ENCODE peak calls at places on chromosome 14, in ten cellular contexts. K is mesothelial cell of epicardium; F is activated CD8-positive, alpha-beta T cell treated with anti-CD3 and anti-CD28 coated beads for 36 hours; Z is colonic mucosa; T is thoracic aorta; L is B cell; I is K562; X is lung; R is Calu3; H is WTC11. Y is an unnamed sample.

GRCh38 chr14:75141967-75142366 is 15.1 kb upstream of the NEK9 start:
- DNase-seq in Z (no peak), K (no peak), L (peak), F (peak), R (peak), I (no peak), X (no peak), T (no peak), H (no peak), Y (peak)

GRCh38 chr14:94051115-94051514 is 25.0 kb downstream of the OTUB2 start:
- DNase-seq in Z (peak), I (no peak), R (peak), H (peak), F (no peak), X (peak), T (no peak), K (no peak), L (no peak), Y (no peak)

GRCh38 chr14:78788467-78789360 is 618.5 kb downstream of the NRXN3 start:
- DNase-seq in F (no peak), L (no peak), K (no peak), I (no peak), Z (no peak), X (no peak), H (no peak), R (no peak), T (no peak), Y (peak)

GRCh38 chr14:59254911-59255545 is 66.6 kb downstream of the DAAM1 start:
- DNase-seq in T (no peak), L (no peak), K (no peak), X (no peak), I (no peak), H (no peak), Z (peak), R (no peak), F (no peak), Y (peak)

GRCh38 chr14:105215602-105216001 is 32.7 kb upstream of the BTBD6 start:
- DNase-seq in K (no peak), R (no peak), F (no peak), L (no peak), X (no peak), Z (no peak), I (no peak), H (no peak), T (no peak), Y (no peak)

GRCh38 chr14:106062502-106063272 is 536.3 kb downstream of the TMEM121 start:
- DNase-seq in L (no peak), H (no peak), F (no peak), I (no peak), X (no peak), Z (no peak), K (no peak), T (no peak), R (no peak), Y (no peak)

GRCh38 chr14:91341331-91342242 is 76.0 kb downstream of the CCDC88C start:
- DNase-seq in I (no peak), R (no peak), L (no peak), F (no peak), X (no peak), H (no peak), Z (no peak), T (no peak), K (no peak), Y (no peak)

GRCh38 chr14:97283450-97284230 is 486.5 kb downstream of the VRK1 start:
- DNase-seq in H (no peak), Z (no peak), I (no peak), K (no peak), L (no peak), X (no peak), T (no peak), R (no peak), F (no peak), Y (no peak)

GRCh38 chr14:30389901-30390394 is 169.0 kb upstream of the G2E3 start:
- DNase-seq in Z (no peak), K (no peak), T (no peak), I (no peak), X (no peak), L (no peak), F (no peak), R (no peak), H (no peak), Y (no peak)

GRCh38 chr14:38971258-38971921 is 131.6 kb downstream of the SEC23A start:
- DNase-seq in L (no peak), K (no peak), R (no peak), X (no peak), Z (no peak), I (no peak), T (no peak), H (no peak), F (no peak), Y (no peak)

GRCh38 chr14:49598182-49598478 is 610 bp upstream of the LRR1 start:
- DNase-seq in I (no peak), F (no peak), X (no peak), Z (peak), R (no peak), T (no peak), H (no peak), K (no peak), L (no peak), Y (no peak)

GRCh38 chr14:100065161-100065871 is at the start of gene EVL:
- DNase-seq in X (no peak), H (no peak), Z (no peak), K (no peak), T (no peak), I (no peak), F (peak), R (no peak), L (peak), Y (peak)

GRCh38 chr14:52876806-52877205 is 74.0 kb downstream of the FERMT2 start:
- DNase-seq in F (no peak), X (no peak), H (no peak), K (no peak), T (no peak), I (no peak), Z (no peak), R (no peak), L (no peak), Y (no peak)

GRCh38 chr14:63654346-63654745 is 12.7 kb upstream of the WDR89 start:
- DNase-seq in F (no peak), T (no peak), Z (no peak), K (no peak), R (no peak), H (no peak), L (no peak), X (no peak), I (no peak), Y (no peak)

GRCh38 chr14:95675486-95675885 is 10.7 kb upstream of the TCL1B start:
- DNase-seq in Z (no peak), X (no peak), F (no peak), H (no peak), T (no peak), R (no peak), K (no peak), L (no peak), I (no peak), Y (no peak)

GRCh38 chr14:80465541-80466220 is 254.4 kb upstream of the DIO2 start:
- DNase-seq in X (no peak), T (no peak), I (no peak), H (no peak), F (no peak), Z (no peak), L (no peak), K (no peak), R (no peak), Y (no peak)

GRCh38 chr14:72864712-72865365 is 29.1 kb downstream of the DPF3 start:
- DNase-seq in R (no peak), F (no peak), L (no peak), I (no peak), K (no peak), Z (no peak), T (no peak), H (no peak), X (no peak), Y (no peak)

GRCh38 chr14:73660511-73660910 is 15.7 kb downstream of the DNAL1 start:
- DNase-seq in I (no peak), F (no peak), X (no peak), K (no peak), L (no peak), R (no peak), T (no peak), H (no peak), Z (no peak), Y (no peak)

GRCh38 chr14:100575266-100575995 is 11.8 kb downstream of the BEGAIN start:
- DNase-seq in R (no peak), I (no peak), K (no peak), L (no peak), T (no peak), F (no peak), H (no peak), Z (no peak), X (no peak), Y (no peak)

GRCh38 chr14:34461334-34462131 is 507 bp downstream of the SPTSSA start:
- DNase-seq in X (peak), R (peak), T (peak), Z (peak), L (no peak), F (peak), K (no peak), I (peak), H (peak), Y (peak)

DNA sequence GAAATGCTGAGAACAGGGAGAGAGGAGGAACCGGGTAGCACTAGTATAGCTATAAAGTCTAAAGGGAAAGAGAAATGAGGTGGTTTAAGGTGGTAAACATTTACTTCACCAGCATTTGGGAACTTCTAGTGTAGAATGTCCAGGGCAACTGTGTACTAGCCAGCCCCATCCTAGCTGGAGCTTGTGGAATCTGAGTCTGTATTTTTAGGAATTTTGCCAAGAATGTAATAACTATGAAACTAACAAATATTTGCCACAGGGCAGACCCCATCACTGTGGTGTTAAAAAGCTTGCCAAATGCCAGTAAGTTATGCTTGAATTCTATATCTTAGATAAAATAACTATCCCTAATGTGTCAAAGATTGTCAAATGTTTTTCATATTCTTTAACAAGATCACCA is 398.9 kb upstream of the MIS18BP1 start:
- DNase-seq in Z (no peak), T (no peak), K (no peak), F (no peak), L (no peak), I (no peak), R (no peak), X (no peak), H (no peak), Y (no peak)
- TF ChIP-seq CTCF in Z (no peak), T (no peak), K (no peak), F (no peak), L (no peak), I (no peak), R (no peak), X (no peak), H (no peak), Y (no peak)

GRCh38 chr14:70033561-70033960 is 154.3 kb downstream of the SMOC1 start:
- DNase-seq in H (no peak), Z (no peak), K (no peak), X (no peak), L (no peak), R (no peak), T (no peak), I (no peak), F (no peak), Y (no peak)

GRCh38 chr14:70034257-70034656 is 154.5 kb downstream of the SLC8A3 start:
- DNase-seq in H (no peak), K (no peak), R (no peak), Z (no peak), X (no peak), F (no peak), T (no peak), L (no peak), I (no peak), Y (no peak)

GRCh38 chr14:70032447-70032846 is 153.2 kb downstream of the SMOC1 start:
- DNase-seq in T (no peak), R (no peak), K (no peak), X (no peak), H (peak), F (no peak), L (no peak), I (no peak), Z (no peak), Y (no peak)

GRCh38 chr14:70032016-70032415 is 152.8 kb downstream of the SMOC1 start:
- DNase-seq in Z (no peak), X (no peak), L (no peak), R (no peak), H (no peak), T (no peak), K (no peak), I (no peak), F (no peak), Y (no peak)

GRCh38 chr14:70036665-70037064 is 152.1 kb downstream of the SLC8A3 start:
- DNase-seq in T (no peak), F (peak), X (no peak), L (no peak), K (no peak), H (no peak), Z (no peak), R (no peak), I (no peak), Y (no peak)
- TF ChIP-seq CTCF in T (no peak), F (no peak), X (no peak), L (no peak), K (no peak), H (no peak), Z (no peak), R (no peak), I (peak), Y (no peak)

DNA sequence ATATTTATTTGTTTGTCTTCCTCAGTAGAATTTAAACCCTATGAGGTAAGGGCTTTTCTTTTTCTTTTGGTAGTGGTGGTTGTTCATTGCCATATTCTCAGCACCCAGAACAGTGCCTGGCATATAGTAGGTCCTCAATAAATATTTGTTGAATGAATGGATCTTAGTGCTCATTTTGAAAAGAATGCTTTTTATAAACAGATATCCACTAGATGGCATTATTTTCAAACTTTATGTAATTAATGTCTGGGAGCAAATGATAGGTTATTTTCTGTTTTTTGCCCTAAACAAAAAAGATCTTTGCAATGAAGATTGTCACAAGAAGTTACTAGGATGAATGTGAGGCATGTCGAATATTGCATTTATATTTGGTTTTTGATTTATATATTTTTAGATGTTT is 64.1 kb downstream of the RAD51B start:
- DNase-seq in R (no peak), I (no peak), T (no peak), Z (no peak), K (no peak), L (no peak), X (no peak), H (no peak), F (no peak), Y (no peak)
- TF ChIP-seq CTCF in R (no peak), I (no peak), T (no peak), Z (no peak), K (peak), L (peak), X (no peak), H (no peak), F (peak), Y (no peak)

DNA sequence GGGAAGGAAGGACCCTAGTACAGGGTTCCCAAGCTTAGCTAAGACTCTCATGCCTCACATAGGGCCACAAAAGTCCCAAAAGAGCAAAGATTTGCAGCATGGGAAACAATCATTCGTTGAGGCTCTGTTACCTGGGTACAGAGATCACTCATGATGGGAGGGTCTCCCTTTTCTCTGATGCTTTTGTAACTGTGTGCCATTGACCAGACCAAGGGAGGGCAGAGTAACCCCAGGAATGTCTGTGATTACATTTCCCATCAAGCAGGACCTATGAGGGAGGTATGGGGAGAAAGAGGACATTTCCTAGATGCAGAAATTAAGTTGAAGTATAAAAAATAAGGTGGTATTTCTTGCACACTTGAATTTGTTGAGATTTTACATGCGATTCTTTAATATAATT is 16.4 kb upstream of the DLGAP5 start:
- DNase-seq in L (no peak), R (no peak), H (no peak), Z (no peak), F (no peak), X (no peak), T (no peak), I (no peak), K (no peak), Y (no peak)
- TF ChIP-seq CTCF in L (no peak), R (no peak), H (no peak), Z (no peak), F (no peak), X (no peak), T (no peak), I (no peak), K (no peak), Y (no peak)

DNA sequence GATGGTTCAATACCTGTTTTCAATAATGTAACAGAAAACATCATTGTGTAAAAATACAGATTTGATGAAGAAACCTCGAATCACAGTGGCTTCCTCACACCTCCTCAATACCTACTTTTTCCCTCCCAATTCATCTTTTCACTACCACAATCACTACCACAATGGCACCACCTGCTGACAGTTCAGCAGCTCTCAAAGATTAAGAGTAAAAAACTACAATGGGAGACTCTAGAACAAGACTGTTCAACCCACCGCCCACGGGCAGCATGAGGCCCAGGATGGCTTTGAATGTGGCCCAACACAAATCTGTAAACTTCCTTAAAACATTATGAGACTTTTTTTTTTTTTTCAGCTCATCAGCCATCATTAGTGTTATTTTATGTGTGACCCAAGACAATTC is 15.2 kb downstream of the MED6 start:
- DNase-seq in H (no peak), Z (no peak), L (no peak), K (no peak), I (no peak), T (no peak), X (no peak), F (peak), R (no peak), Y (no peak)
- TF ChIP-seq CTCF in H (no peak), Z (no peak), L (no peak), K (no peak), I (no peak), T (no peak), X (no peak), F (no peak), R (no peak), Y (no peak)

GRCh38 chr14:24368562-24369252 is 723 bp downstream of the NFATC4 start:
- DNase-seq in L (peak), K (peak), X (no peak), I (peak), F (peak), H (peak), R (no peak), T (no peak), Z (peak), Y (no peak)
- TF ChIP-seq CTCF in L (no peak), K (no peak), X (no peak), I (peak), F (no peak), H (no peak), R (no peak), T (no peak), Z (no peak), Y (no peak)

GRCh38 chr14:77296155-77296554 is 24.5 kb downstream of the POMT2 start:
- DNase-seq in I (no peak), T (no peak), F (no peak), K (no peak), Z (no peak), X (no peak), H (no peak), R (no peak), L (no peak), Y (no peak)

GRCh38 chr14:77286554-77286953 is 15.5 kb upstream of the NGB start:
- DNase-seq in L (no peak), K (no peak), R (no peak), H (no peak), I (no peak), X (no peak), T (no peak), Z (no peak), F (no peak), Y (no peak)

DNA sequence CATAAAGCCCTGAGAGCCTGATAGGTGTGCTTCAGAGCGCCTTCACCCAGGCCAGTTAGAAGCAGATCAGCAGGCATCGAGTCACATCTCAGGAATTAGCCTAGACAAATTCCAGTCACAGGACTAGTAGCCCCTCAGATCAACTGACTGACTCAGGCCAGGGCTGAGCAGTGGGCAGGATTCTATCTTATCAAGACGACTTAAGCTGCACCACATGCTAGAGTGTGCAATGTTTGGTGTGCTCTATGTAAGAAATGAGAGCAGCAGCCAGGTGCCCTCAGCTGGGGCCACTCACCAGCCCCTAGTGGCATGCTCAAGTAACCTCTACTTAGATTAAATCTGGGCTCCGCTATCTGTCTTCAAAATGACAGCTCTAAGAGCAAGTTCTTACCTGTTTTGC is 19.7 kb upstream of the NGB start:
- DNase-seq in K (no peak), T (no peak), I (no peak), L (no peak), R (no peak), H (no peak), Z (no peak), X (no peak), F (no peak), Y (no peak)
- TF ChIP-seq CTCF in K (no peak), T (no peak), I (no peak), L (no peak), R (no peak), H (no peak), Z (no peak), X (no peak), F (no peak), Y (peak)

GRCh38 chr14:61493996-61494395 is 172.6 kb downstream of the PRKCH start:
- DNase-seq in L (no peak), X (no peak), I (no peak), Z (no peak), T (no peak), F (no peak), H (no peak), K (no peak), R (no peak), Y (no peak)

GRCh38 chr14:61491876-61492440 is 170.6 kb downstream of the PRKCH start:
- DNase-seq in Z (no peak), F (no peak), K (no peak), X (no peak), I (no peak), L (no peak), T (no peak), H (no peak), R (no peak), Y (no peak)

GRCh38 chr14:61491224-61491623 is 169.8 kb downstream of the PRKCH start:
- DNase-seq in F (no peak), Z (no peak), R (peak), L (no peak), H (no peak), K (no peak), T (no peak), I (no peak), X (no peak), Y (no peak)

GRCh38 chr14:61493239-61493638 is 171.9 kb downstream of the PRKCH start:
- DNase-seq in Z (no peak), F (no peak), K (no peak), L (no peak), T (no peak), I (no peak), H (no peak), R (no peak), X (no peak), Y (no peak)

DNA sequence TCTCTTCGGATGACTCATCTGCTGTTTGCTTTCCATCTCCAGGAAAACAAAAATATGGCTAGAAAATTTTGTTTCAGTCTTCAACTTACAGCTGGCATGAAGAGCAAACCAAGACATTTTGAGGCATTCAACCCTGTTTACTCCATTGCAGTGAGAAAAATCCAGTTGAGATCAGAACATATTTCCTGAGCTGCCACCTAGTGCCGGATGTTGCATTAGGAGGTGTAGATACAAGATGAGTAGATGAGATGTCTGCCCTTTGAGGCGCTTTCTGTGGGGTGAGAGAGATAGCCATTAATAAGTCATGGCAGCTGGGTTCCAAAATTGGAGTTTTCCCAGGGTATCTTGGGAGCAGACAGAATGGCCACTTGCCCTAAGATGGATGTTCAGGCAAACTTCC is 171.1 kb downstream of the PRKCH start:
- DNase-seq in Z (no peak), F (peak), H (no peak), X (no peak), T (no peak), I (no peak), K (no peak), R (no peak), L (no peak), Y (no peak)
- TF ChIP-seq CTCF in Z (no peak), F (no peak), H (no peak), X (no peak), T (no peak), I (no peak), K (no peak), R (no peak), L (no peak), Y (no peak)